ENCODE peak calls at places on chromosome 11, in seven cellular contexts. One of them, this sample, is unnamed.

GRCh38 chr11:86865436-86865835 is 65.1 kb downstream of the PRSS23 start:
- DNase-seq in astrocyte of the spinal cord: no peak
- DNase-seq in heart left ventricle: no peak
- DNase-seq in progenitor cell of endocrine pancreas: no peak
- DNase-seq in HepG2: no peak
- DNase-seq in Peyer's patch: no peak
- DNase-seq in GM20000: no peak
- DNase-seq in this sample: no peak

GRCh38 chr11:102172127-102172848 is 62.0 kb downstream of the YAP1 start:
- DNase-seq in progenitor cell of endocrine pancreas: no peak
- DNase-seq in Peyer's patch: no peak
- DNase-seq in HepG2: no peak
- DNase-seq in GM20000: no peak
- DNase-seq in astrocyte of the spinal cord: peak; percentile 58
- DNase-seq in heart left ventricle: no peak
- DNase-seq in this sample: no peak

GRCh38 chr11:129577986-129578385 is 202.3 kb downstream of the BARX2 start:
- DNase-seq in Peyer's patch: no peak
- DNase-seq in heart left ventricle: no peak
- DNase-seq in astrocyte of the spinal cord: no peak
- DNase-seq in HepG2: no peak
- DNase-seq in GM20000: no peak
- DNase-seq in progenitor cell of endocrine pancreas: no peak
- DNase-seq in this sample: no peak

GRCh38 chr11:35919244-35919643 is 24.6 kb upstream of the LDLRAD3 start:
- DNase-seq in progenitor cell of endocrine pancreas: no peak
- DNase-seq in GM20000: no peak
- DNase-seq in Peyer's patch: no peak
- DNase-seq in astrocyte of the spinal cord: peak; percentile 25
- DNase-seq in heart left ventricle: no peak
- DNase-seq in HepG2: no peak
- DNase-seq in this sample: no peak

GRCh38 chr11:45484326-45484725 is 181.1 kb downstream of the CHST1 start:
- DNase-seq in progenitor cell of endocrine pancreas: no peak
- DNase-seq in Peyer's patch: no peak
- DNase-seq in astrocyte of the spinal cord: no peak
- DNase-seq in GM20000: no peak
- DNase-seq in HepG2: no peak
- DNase-seq in heart left ventricle: no peak
- DNase-seq in this sample: no peak

GRCh38 chr11:45805305-45806071 is 539 bp downstream of the SLC35C1 start:
- DNase-seq in HepG2: peak; percentile 44
- DNase-seq in GM20000: no peak
- DNase-seq in progenitor cell of endocrine pancreas: no peak
- DNase-seq in Peyer's patch: no peak
- DNase-seq in heart left ventricle: peak; percentile 71
- DNase-seq in astrocyte of the spinal cord: peak; percentile 71
- DNase-seq in this sample: peak; percentile 21

GRCh38 chr11:120566176-120566575 is 54.6 kb downstream of the GRIK4 start:
- DNase-seq in GM20000: no peak
- DNase-seq in progenitor cell of endocrine pancreas: no peak
- DNase-seq in astrocyte of the spinal cord: peak; percentile 19
- DNase-seq in heart left ventricle: no peak
- DNase-seq in Peyer's patch: no peak
- DNase-seq in HepG2: no peak
- DNase-seq in this sample: no peak

GRCh38 chr11:92384807-92385206 is 160.2 kb downstream of the FAT3 start:
- DNase-seq in progenitor cell of endocrine pancreas: no peak
- DNase-seq in Peyer's patch: no peak
- DNase-seq in GM20000: no peak
- DNase-seq in heart left ventricle: no peak
- DNase-seq in HepG2: no peak
- DNase-seq in astrocyte of the spinal cord: peak; percentile 32
- DNase-seq in this sample: no peak

GRCh38 chr11:71355266-71355665 is 92.9 kb downstream of the DHCR7 start:
- DNase-seq in progenitor cell of endocrine pancreas: no peak
- DNase-seq in HepG2: no peak
- DNase-seq in heart left ventricle: no peak
- DNase-seq in astrocyte of the spinal cord: no peak
- DNase-seq in Peyer's patch: no peak
- DNase-seq in GM20000: no peak
- DNase-seq in this sample: no peak

GRCh38 chr11:25938952-25939351 is 393.0 kb upstream of the ANO3 start:
- DNase-seq in HepG2: no peak
- DNase-seq in heart left ventricle: no peak
- DNase-seq in astrocyte of the spinal cord: no peak
- DNase-seq in Peyer's patch: no peak
- DNase-seq in progenitor cell of endocrine pancreas: no peak
- DNase-seq in GM20000: no peak
- DNase-seq in this sample: no peak

GRCh38 chr11:65578667-65579066 is 2.8 kb downstream of the EHBP1L1 start:
- DNase-seq in GM20000: no peak
- DNase-seq in HepG2: no peak
- DNase-seq in progenitor cell of endocrine pancreas: no peak
- DNase-seq in Peyer's patch: no peak
- DNase-seq in heart left ventricle: no peak
- DNase-seq in astrocyte of the spinal cord: no peak
- DNase-seq in this sample: no peak

GRCh38 chr11:705646-706438 is at the start of gene EPS8L2:
- DNase-seq in heart left ventricle: peak; percentile 67
- DNase-seq in progenitor cell of endocrine pancreas: no peak
- DNase-seq in astrocyte of the spinal cord: no peak
- DNase-seq in Peyer's patch: no peak
- DNase-seq in GM20000: peak; percentile 70
- DNase-seq in HepG2: no peak
- DNase-seq in this sample: peak; percentile 69

GRCh38 chr11:128061321-128061871 is 526.0 kb downstream of the ETS1 start:
- DNase-seq in HepG2: no peak
- DNase-seq in GM20000: no peak
- DNase-seq in astrocyte of the spinal cord: peak; percentile 84
- DNase-seq in progenitor cell of endocrine pancreas: no peak
- DNase-seq in heart left ventricle: no peak
- DNase-seq in Peyer's patch: no peak
- DNase-seq in this sample: peak; percentile 56

GRCh38 chr11:95147364-95147905 is 57.8 kb downstream of the ENDOD1 start:
- DNase-seq in heart left ventricle: no peak
- DNase-seq in astrocyte of the spinal cord: peak; percentile 88
- DNase-seq in HepG2: peak; percentile 14
- DNase-seq in GM20000: no peak
- DNase-seq in Peyer's patch: no peak
- DNase-seq in progenitor cell of endocrine pancreas: no peak
- DNase-seq in this sample: no peak

GRCh38 chr11:94975599-94975998 is 2.1 kb downstream of the KDM4D start:
- DNase-seq in astrocyte of the spinal cord: no peak
- DNase-seq in heart left ventricle: no peak
- DNase-seq in HepG2: no peak
- DNase-seq in Peyer's patch: no peak
- DNase-seq in GM20000: no peak
- DNase-seq in progenitor cell of endocrine pancreas: no peak
- DNase-seq in this sample: no peak

GRCh38 chr11:19772480-19772879 is 59.8 kb downstream of the NAV2 start:
- DNase-seq in heart left ventricle: no peak
- DNase-seq in Peyer's patch: no peak
- DNase-seq in GM20000: no peak
- DNase-seq in astrocyte of the spinal cord: no peak
- DNase-seq in HepG2: no peak
- DNase-seq in progenitor cell of endocrine pancreas: no peak
- DNase-seq in this sample: no peak

GRCh38 chr11:61460474-61460881 is 30.6 kb downstream of the SDHAF2 start:
- DNase-seq in astrocyte of the spinal cord: no peak
- DNase-seq in progenitor cell of endocrine pancreas: no peak
- DNase-seq in heart left ventricle: no peak
- DNase-seq in Peyer's patch: no peak
- DNase-seq in GM20000: no peak
- DNase-seq in HepG2: no peak
- DNase-seq in this sample: no peak

DNA sequence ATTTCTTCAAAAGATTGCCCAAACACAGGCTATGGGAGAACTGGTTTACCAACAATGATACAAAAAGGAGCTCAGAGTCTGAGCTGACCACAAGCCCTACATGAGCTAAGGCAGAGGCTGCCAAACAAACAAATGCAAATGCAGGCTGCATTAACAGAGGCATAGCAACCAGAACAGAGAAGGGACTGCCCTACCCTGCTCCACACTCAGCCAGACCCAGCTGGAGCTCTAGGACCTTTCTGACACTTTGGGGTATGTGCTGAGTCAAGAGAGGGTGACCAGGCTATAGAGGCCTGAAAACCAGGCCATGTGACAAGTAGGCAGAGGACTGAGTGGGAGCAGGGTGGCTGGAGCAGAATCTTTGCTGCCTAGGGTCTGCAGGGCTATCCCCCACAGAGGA is 17.8 kb upstream of the P2RY2 start:
- DNase-seq in GM20000: no peak
- DNase-seq in heart left ventricle: no peak
- DNase-seq in astrocyte of the spinal cord: no peak
- DNase-seq in progenitor cell of endocrine pancreas: no peak
- DNase-seq in HepG2: no peak
- DNase-seq in Peyer's patch: no peak
- DNase-seq in this sample: no peak
- TF ChIP-seq CTCF in GM20000: no peak
- TF ChIP-seq CTCF in heart left ventricle: no peak
- TF ChIP-seq CTCF in astrocyte of the spinal cord: no peak
- TF ChIP-seq CTCF in progenitor cell of endocrine pancreas: no peak
- TF ChIP-seq CTCF in HepG2: no peak
- TF ChIP-seq CTCF in Peyer's patch: no peak
- TF ChIP-seq CTCF in this sample: no peak

GRCh38 chr11:119536801-119537200 is 113.8 kb upstream of the THY1 start:
- DNase-seq in heart left ventricle: no peak
- DNase-seq in GM20000: no peak
- DNase-seq in progenitor cell of endocrine pancreas: no peak
- DNase-seq in HepG2: no peak
- DNase-seq in Peyer's patch: no peak
- DNase-seq in astrocyte of the spinal cord: no peak
- DNase-seq in this sample: no peak
- TF ChIP-seq CTCF in heart left ventricle: no peak
- TF ChIP-seq CTCF in GM20000: no peak
- TF ChIP-seq CTCF in progenitor cell of endocrine pancreas: no peak
- TF ChIP-seq CTCF in HepG2: no peak
- TF ChIP-seq CTCF in Peyer's patch: no peak
- TF ChIP-seq CTCF in astrocyte of the spinal cord: no peak
- TF ChIP-seq CTCF in this sample: no peak

DNA sequence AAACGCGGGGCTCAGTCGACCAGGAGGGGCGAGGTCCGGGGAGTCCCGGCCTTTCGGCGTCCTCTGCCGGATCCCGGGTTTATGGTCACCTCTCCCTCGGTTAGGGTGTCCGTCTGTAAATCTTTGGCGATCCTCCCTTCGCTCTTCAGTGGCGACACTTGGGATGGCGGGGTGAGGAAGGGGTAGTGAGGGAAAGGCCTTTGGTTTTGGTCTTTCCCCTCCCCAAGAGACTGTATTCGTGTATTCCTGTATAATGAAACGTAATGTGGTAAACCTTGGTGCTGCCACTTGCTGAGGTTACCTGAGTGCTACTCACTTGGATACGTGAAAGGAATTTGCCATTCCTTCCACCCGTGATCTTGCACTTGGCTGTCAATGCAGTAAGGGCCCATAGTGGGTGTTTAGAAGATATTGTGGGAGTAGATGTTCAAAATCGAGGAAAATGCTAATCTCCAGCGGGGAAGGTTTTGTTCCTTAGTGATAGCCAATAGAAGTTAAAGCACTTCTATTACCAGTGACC is 546 bp upstream of the NUP160 start:
- DNase-seq in astrocyte of the spinal cord: no peak
- DNase-seq in HepG2: no peak
- DNase-seq in Peyer's patch: no peak
- DNase-seq in progenitor cell of endocrine pancreas: no peak
- DNase-seq in heart left ventricle: no peak
- DNase-seq in GM20000: no peak
- DNase-seq in this sample: no peak
- TF ChIP-seq CTCF in astrocyte of the spinal cord: no peak
- TF ChIP-seq CTCF in HepG2: peak; percentile 22
- TF ChIP-seq CTCF in Peyer's patch: no peak
- TF ChIP-seq CTCF in progenitor cell of endocrine pancreas: no peak
- TF ChIP-seq CTCF in heart left ventricle: no peak
- TF ChIP-seq CTCF in GM20000: no peak
- TF ChIP-seq CTCF in this sample: no peak

GRCh38 chr11:42778193-42778592 is 533.6 kb upstream of the API5 start:
- DNase-seq in Peyer's patch: no peak
- DNase-seq in astrocyte of the spinal cord: no peak
- DNase-seq in progenitor cell of endocrine pancreas: no peak
- DNase-seq in HepG2: no peak
- DNase-seq in heart left ventricle: no peak
- DNase-seq in GM20000: no peak
- DNase-seq in this sample: no peak
- TF ChIP-seq CTCF in Peyer's patch: no peak
- TF ChIP-seq CTCF in astrocyte of the spinal cord: no peak
- TF ChIP-seq CTCF in progenitor cell of endocrine pancreas: peak; percentile 25
- TF ChIP-seq CTCF in HepG2: no peak
- TF ChIP-seq CTCF in heart left ventricle: no peak
- TF ChIP-seq CTCF in GM20000: no peak
- TF ChIP-seq CTCF in this sample: peak; percentile 11

GRCh38 chr11:70126494-70126893 is 48.4 kb downstream of the ANO1 start:
- DNase-seq in HepG2: no peak
- DNase-seq in progenitor cell of endocrine pancreas: no peak
- DNase-seq in heart left ventricle: no peak
- DNase-seq in astrocyte of the spinal cord: no peak
- DNase-seq in GM20000: no peak
- DNase-seq in Peyer's patch: no peak
- DNase-seq in this sample: no peak

GRCh38 chr11:70129051-70129592 is 51.0 kb downstream of the ANO1 start:
- DNase-seq in progenitor cell of endocrine pancreas: no peak
- DNase-seq in astrocyte of the spinal cord: no peak
- DNase-seq in HepG2: no peak
- DNase-seq in Peyer's patch: no peak
- DNase-seq in heart left ventricle: no peak
- DNase-seq in GM20000: no peak
- DNase-seq in this sample: no peak

GRCh38 chr11:70127653-70128434 is 49.7 kb downstream of the ANO1 start:
- DNase-seq in Peyer's patch: no peak
- DNase-seq in HepG2: no peak
- DNase-seq in astrocyte of the spinal cord: peak; percentile 42
- DNase-seq in GM20000: no peak
- DNase-seq in heart left ventricle: no peak
- DNase-seq in progenitor cell of endocrine pancreas: no peak
- DNase-seq in this sample: no peak

GRCh38 chr11:70130636-70131035 is 52.5 kb downstream of the ANO1 start:
- DNase-seq in HepG2: no peak
- DNase-seq in astrocyte of the spinal cord: no peak
- DNase-seq in heart left ventricle: no peak
- DNase-seq in Peyer's patch: no peak
- DNase-seq in progenitor cell of endocrine pancreas: no peak
- DNase-seq in GM20000: no peak
- DNase-seq in this sample: no peak

GRCh38 chr11:70128435-70128906 is 50.4 kb downstream of the ANO1 start:
- DNase-seq in GM20000: no peak
- DNase-seq in Peyer's patch: no peak
- DNase-seq in HepG2: peak; percentile 14
- DNase-seq in astrocyte of the spinal cord: peak; percentile 61
- DNase-seq in heart left ventricle: no peak
- DNase-seq in progenitor cell of endocrine pancreas: no peak
- DNase-seq in this sample: peak; percentile 36
- TF ChIP-seq CTCF in GM20000: no peak
- TF ChIP-seq CTCF in Peyer's patch: no peak
- TF ChIP-seq CTCF in HepG2: peak; percentile 28
- TF ChIP-seq CTCF in astrocyte of the spinal cord: peak; percentile 12
- TF ChIP-seq CTCF in heart left ventricle: no peak
- TF ChIP-seq CTCF in progenitor cell of endocrine pancreas: no peak
- TF ChIP-seq CTCF in this sample: no peak

This sample was measured in nephron progenitor cell.